ENCODE peak calls at places on chromosome 18, in six cellular contexts. D is H9; Q is keratinocyte; L is activated CD8-positive, alpha-beta memory T cell treated with anti-CD3 and anti-CD28 coated beads, Interleukin-2, amount 10 ng/mL, durations not matched to agents 7 days and 5 days; H is right lobe of liver; Z is colonic mucosa. B is an unnamed sample.

GRCh38 chr18:58042826-58043362 is 1.1 kb upstream of the NEDD4L start:
- DNase-seq in D (no peak), Q (no peak), L (peak; percentile 40), H (no peak), Z (no peak), B (no peak)

GRCh38 chr18:23225518-23225917 is 90.2 kb downstream of the CABLES1 start:
- DNase-seq in D (no peak), Q (no peak), L (no peak), H (no peak), Z (no peak), B (no peak)

GRCh38 chr18:22489694-22490093 is 72.0 kb upstream of the CTAGE1 start:
- DNase-seq in D (no peak), Q (no peak), L (no peak), H (peak; percentile 61), Z (peak; percentile 46), B (no peak)

GRCh38 chr18:62938006-62938405 is 222.7 kb downstream of the PHLPP1 start:
- DNase-seq in D (no peak), Q (no peak), L (no peak), H (no peak), Z (no peak), B (no peak)

GRCh38 chr18:24514439-24514838 is 54.0 kb downstream of the HRH4 start:
- DNase-seq in D (peak; percentile 50), Q (peak; percentile 54), L (no peak), H (no peak), Z (no peak), B (no peak)

GRCh38 chr18:45670281-45670962 is 53.6 kb upstream of the SLC14A1 start:
- DNase-seq in D (no peak), Q (peak; percentile 19), L (peak; percentile 77), H (no peak), Z (no peak), B (no peak)

GRCh38 chr18:72181241-72181764 is 362.8 kb downstream of the CBLN2 start:
- DNase-seq in D (no peak), Q (no peak), L (no peak), H (no peak), Z (no peak), B (no peak)

GRCh38 chr18:54964741-54965140 is 5.5 kb upstream of the CCDC68 start:
- DNase-seq in D (no peak), Q (no peak), L (no peak), H (no peak), Z (no peak), B (no peak)

GRCh38 chr18:26710460-26711096 is 154.9 kb downstream of the AQP4 start:
- DNase-seq in D (no peak), Q (no peak), L (peak; percentile 75), H (no peak), Z (no peak), B (no peak)

GRCh38 chr18:812673-813404 is 797 bp upstream of the YES1 start:
- DNase-seq in D (peak; percentile 75), Q (peak; percentile 72), L (peak; percentile 87), H (peak; percentile 75), Z (peak; percentile 80), B (no peak)

GRCh38 chr18:29164993-29165599 is 988.2 kb upstream of the CDH2 start:
- DNase-seq in D (no peak), Q (no peak), L (no peak), H (no peak), Z (no peak), B (no peak)

GRCh38 chr18:26225022-26225693 is 1.1 kb upstream of the TAF4B start:
- DNase-seq in D (peak; percentile 52), Q (peak; percentile 21), L (no peak), H (no peak), Z (no peak), B (no peak)

GRCh38 chr18:61581578-61582204 is 248.5 kb downstream of the CDH20 start:
- DNase-seq in D (peak; percentile 93), Q (no peak), L (peak; percentile 63), H (peak; percentile 81), Z (peak; percentile 82), B (peak; percentile 22)

GRCh38 chr18:13254971-13255927 is 36.7 kb downstream of the LDLRAD4 start:
- DNase-seq in D (no peak), Q (no peak), L (no peak), H (peak; percentile 36), Z (no peak), B (no peak)

GRCh38 chr18:31102020-31102684 is at the start of gene DSC2:
- DNase-seq in D (peak; percentile 80), Q (no peak), L (no peak), H (peak; percentile 66), Z (peak; percentile 88), B (no peak)

GRCh38 chr18:34039194-34039593 is 185.5 kb downstream of the NOL4 start:
- DNase-seq in D (no peak), Q (no peak), L (no peak), H (no peak), Z (no peak), B (no peak)

GRCh38 chr18:36697905-36698304 is 130.9 kb downstream of the TPGS2 start:
- DNase-seq in D (no peak), Q (no peak), L (no peak), H (no peak), Z (no peak), B (no peak)

GRCh38 chr18:13452448-13452811 is 233.9 kb downstream of the LDLRAD4 start:
- DNase-seq in D (peak; percentile 56), Q (no peak), L (no peak), H (no peak), Z (no peak), B (no peak)

GRCh38 chr18:48545690-48546365 is 7.0 kb downstream of the CTIF start:
- DNase-seq in D (peak; percentile 92), Q (no peak), L (no peak), H (no peak), Z (no peak), B (peak; percentile 83)

GRCh38 chr18:2547477-2548087 is 23.7 kb downstream of the METTL4 start:
- DNase-seq in D (no peak), Q (peak; percentile 23), L (no peak), H (no peak), Z (no peak), B (peak; percentile 76)

GRCh38 chr18:21444465-21445023 is 156.0 kb downstream of the ESCO1 start:
- DNase-seq in D (peak; percentile 48), Q (peak; percentile 17), L (no peak), H (peak; percentile 49), Z (peak; percentile 21), B (peak; percentile 6)

GRCh38 chr18:42534313-42534712 is 579.3 kb downstream of the PIK3C3 start:
- DNase-seq in D (no peak), Q (no peak), L (no peak), H (no peak), Z (no peak), B (no peak)

GRCh38 chr18:55351220-55351619 is 236.8 kb downstream of the TCF4 start:
- DNase-seq in D (no peak), Q (no peak), L (no peak), H (no peak), Z (no peak), B (no peak)

GRCh38 chr18:48959551-48959920 is 8.8 kb upstream of the SMAD7 start:
- DNase-seq in D (no peak), Q (no peak), L (no peak), H (no peak), Z (no peak), B (no peak)

B was measured in hippocampal formation.